ENCODE peak calls at places on chromosome 11, in four cellular contexts. X is endothelial cell of umbilical vein, C is HepG2, G is WTC11. F is an unnamed sample.

GRCh38 chr11:73401924-73402833 is 26.0 kb downstream of the RELT start:
- DNase-seq in X (no peak), G (no peak), C (no peak), F (no peak)

GRCh38 chr11:103294516-103294915 is 185.3 kb downstream of the DYNC2H1 start:
- DNase-seq in G (no peak), X (no peak), C (no peak), F (no peak)

GRCh38 chr11:65212226-65212801 is 30.6 kb downstream of the CAPN1 start:
- DNase-seq in C (no peak), X (no peak), G (peak; percentile 12), F (no peak)

GRCh38 chr11:6727971-6728890 is 43.5 kb downstream of the OR2AG2 start:
- DNase-seq in X (peak; percentile 56), C (no peak), G (no peak), F (no peak)

GRCh38 chr11:44634401-44635281 is 69.2 kb downstream of the CD82 start:
- DNase-seq in C (no peak), X (peak; percentile 75), G (peak; percentile 80), F (peak; percentile 38)

GRCh38 chr11:13260963-13261599 is 16.5 kb upstream of the BMAL1 start:
- DNase-seq in G (no peak), X (peak; percentile 45), C (no peak), F (no peak)

GRCh38 chr11:73648629-73649046 is 2.3 kb downstream of the PLEKHB1 start:
- DNase-seq in X (no peak), C (peak; percentile 74), G (no peak), F (no peak)

GRCh38 chr11:100719362-100719761 is 32.3 kb downstream of the ARHGAP42 start:
- DNase-seq in G (peak; percentile 52), X (no peak), C (no peak), F (no peak)

GRCh38 chr11:19935507-19935906 is 222.9 kb downstream of the NAV2 start:
- DNase-seq in X (peak; percentile 67), C (no peak), G (peak; percentile 46), F (no peak)

GRCh38 chr11:126601550-126602215 is 246.2 kb downstream of the ST3GAL4 start:
- DNase-seq in X (no peak), C (peak; percentile 4), G (no peak), F (no peak)

GRCh38 chr11:107957109-107957588 is 28.9 kb downstream of the RAB39A start:
- DNase-seq in C (no peak), X (no peak), G (no peak), F (no peak)

GRCh38 chr11:79242616-79243015 is 198.2 kb downstream of the TENM4 start:
- DNase-seq in C (no peak), X (no peak), G (no peak), F (no peak)

GRCh38 chr11:103326070-103326794 is 217.0 kb downstream of the DYNC2H1 start:
- DNase-seq in C (peak; percentile 51), G (peak; percentile 42), X (peak; percentile 77), F (peak; percentile 63)

GRCh38 chr11:65651589-65652510 is 10.9 kb downstream of the RELA start:
- DNase-seq in G (no peak), X (no peak), C (no peak), F (no peak)

GRCh38 chr11:47470671-47471070 is 21.7 kb upstream of the RAPSN start:
- DNase-seq in X (no peak), C (no peak), G (no peak), F (no peak)

GRCh38 chr11:131609921-131610320 is 239.5 kb downstream of the NTM start:
- DNase-seq in C (no peak), X (no peak), G (no peak), F (no peak)

GRCh38 chr11:124891390-124891861 is 6.2 kb downstream of the ROBO4 start:
- DNase-seq in C (no peak), G (peak; percentile 34), X (no peak), F (no peak)

GRCh38 chr11:45252134-45252856 is 33.8 kb downstream of the SYT13 start:
- DNase-seq in C (peak; percentile 35), X (peak; percentile 14), G (peak; percentile 91), F (peak; percentile 78)

GRCh38 chr11:63277345-63277943 is 34.0 kb upstream of the SLC22A25 start:
- DNase-seq in G (no peak), C (peak; percentile 41), X (no peak), F (no peak)

GRCh38 chr11:20077973-20078372 is 82.3 kb downstream of the DBX1 start:
- DNase-seq in G (no peak), X (no peak), C (no peak), F (no peak)

GRCh38 chr11:10925149-10925926 is 67.5 kb upstream of the ZBED5 start:
- DNase-seq in X (no peak), C (no peak), G (no peak), F (no peak)

GRCh38 chr11:77102246-77103210 is at the start of gene OMP:
- DNase-seq in C (no peak), X (no peak), G (no peak), F (no peak)

GRCh38 chr11:67354314-67355022 is 1.1 kb upstream of the POLD4 start:
- DNase-seq in G (no peak), X (peak; percentile 93), C (peak; percentile 97), F (peak; percentile 98)

GRCh38 chr11:56700242-56700918 is 1.5 kb downstream of the OR9G1 start:
- DNase-seq in C (no peak), G (no peak), X (no peak), F (no peak)

GRCh38 chr11:2891901-2892214 is 6.3 kb upstream of the CDKN1C start:
- DNase-seq in G (no peak), X (no peak), C (peak; percentile 30), F (no peak)

GRCh38 chr11:65979261-65979759 is 17.8 kb downstream of the SART1 start:
- DNase-seq in C (no peak), G (no peak), X (no peak), F (no peak)

GRCh38 chr11:68542617-68543016 is 82.1 kb downstream of the PPP6R3 start:
- DNase-seq in X (no peak), G (no peak), C (no peak), F (no peak)

GRCh38 chr11:134476435-134477021 is 64.5 kb upstream of the B3GAT1 start:
- DNase-seq in C (no peak), X (no peak), G (peak; percentile 77), F (no peak)

GRCh38 chr11:134478611-134479010 is 66.6 kb upstream of the B3GAT1 start:
- DNase-seq in X (no peak), G (no peak), C (no peak), F (no peak)

GRCh38 chr11:134478176-134478575 is 66.1 kb upstream of the B3GAT1 start:
- DNase-seq in G (no peak), X (no peak), C (no peak), F (no peak)

GRCh38 chr11:134475951-134476350 is 63.9 kb upstream of the B3GAT1 start:
- DNase-seq in X (no peak), C (no peak), G (no peak), F (no peak)

GRCh38 chr11:134477486-134477885 is 65.4 kb upstream of the B3GAT1 start:
- DNase-seq in C (no peak), G (no peak), X (no peak), F (no peak)
- TF ChIP-seq MAX in C (no peak), G (no peak), X (no peak), F (no peak)

GRCh38 chr11:112539741-112540140 is 279.1 kb upstream of the PLET1 start:
- DNase-seq in X (no peak), G (no peak), C (no peak), F (no peak)
- TF ChIP-seq MAX in X (no peak), G (no peak), C (no peak), F (no peak)

DNA sequence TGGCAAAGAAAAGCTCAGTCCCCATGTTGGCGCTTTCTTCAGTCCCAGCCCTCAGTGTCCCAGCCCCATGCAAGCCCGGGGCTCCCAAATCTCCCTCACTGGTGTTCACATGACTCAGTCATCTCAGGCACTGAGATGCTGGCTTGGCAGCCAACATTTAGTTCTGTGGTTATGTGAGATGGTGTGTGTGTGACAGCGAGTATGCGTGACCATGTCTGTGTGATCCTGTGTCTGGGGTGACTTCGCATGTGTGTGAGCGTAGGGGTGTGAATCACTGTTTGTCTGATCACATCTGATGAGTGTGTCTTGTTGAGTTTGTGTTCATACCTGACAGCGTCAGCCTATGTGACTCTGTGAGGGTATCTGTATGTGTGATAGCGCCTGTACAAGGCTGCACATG is 16.2 kb downstream of the CREB3L1 start:
- DNase-seq in C (no peak), X (no peak), G (no peak), F (no peak)
- TF ChIP-seq MAX in C (no peak), X (no peak), G (no peak), F (no peak)

GRCh38 chr11:129225190-129225589 is 33.1 kb upstream of the ARHGAP32 start:
- DNase-seq in C (no peak), G (no peak), X (peak; percentile 27), F (no peak)
- TF ChIP-seq MAX in C (no peak), G (no peak), X (no peak), F (no peak)

DNA sequence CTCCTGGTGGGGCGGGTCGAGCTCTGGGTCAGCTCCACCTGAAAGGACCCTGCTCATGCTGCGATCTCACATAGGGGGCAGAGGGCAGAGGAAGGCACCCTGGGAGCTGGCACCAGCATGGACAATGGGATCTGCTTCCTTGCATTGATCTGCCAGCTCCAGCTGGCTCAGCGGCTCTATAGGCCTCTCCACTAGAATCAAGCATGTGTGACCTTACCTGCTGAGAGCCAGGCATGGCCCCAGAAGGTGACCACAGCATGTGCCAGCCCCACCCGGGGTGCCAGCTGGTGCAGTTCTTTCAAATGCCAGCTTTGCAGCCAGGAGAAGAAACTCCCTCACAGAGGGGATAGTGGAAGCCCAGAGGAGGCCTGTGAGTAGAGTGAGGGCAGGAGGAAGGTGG is 22.0 kb upstream of the KLHL35 start:
- DNase-seq in X (no peak), G (no peak), C (no peak), F (no peak)
- TF ChIP-seq MAX in X (no peak), G (no peak), C (no peak), F (no peak)

DNA sequence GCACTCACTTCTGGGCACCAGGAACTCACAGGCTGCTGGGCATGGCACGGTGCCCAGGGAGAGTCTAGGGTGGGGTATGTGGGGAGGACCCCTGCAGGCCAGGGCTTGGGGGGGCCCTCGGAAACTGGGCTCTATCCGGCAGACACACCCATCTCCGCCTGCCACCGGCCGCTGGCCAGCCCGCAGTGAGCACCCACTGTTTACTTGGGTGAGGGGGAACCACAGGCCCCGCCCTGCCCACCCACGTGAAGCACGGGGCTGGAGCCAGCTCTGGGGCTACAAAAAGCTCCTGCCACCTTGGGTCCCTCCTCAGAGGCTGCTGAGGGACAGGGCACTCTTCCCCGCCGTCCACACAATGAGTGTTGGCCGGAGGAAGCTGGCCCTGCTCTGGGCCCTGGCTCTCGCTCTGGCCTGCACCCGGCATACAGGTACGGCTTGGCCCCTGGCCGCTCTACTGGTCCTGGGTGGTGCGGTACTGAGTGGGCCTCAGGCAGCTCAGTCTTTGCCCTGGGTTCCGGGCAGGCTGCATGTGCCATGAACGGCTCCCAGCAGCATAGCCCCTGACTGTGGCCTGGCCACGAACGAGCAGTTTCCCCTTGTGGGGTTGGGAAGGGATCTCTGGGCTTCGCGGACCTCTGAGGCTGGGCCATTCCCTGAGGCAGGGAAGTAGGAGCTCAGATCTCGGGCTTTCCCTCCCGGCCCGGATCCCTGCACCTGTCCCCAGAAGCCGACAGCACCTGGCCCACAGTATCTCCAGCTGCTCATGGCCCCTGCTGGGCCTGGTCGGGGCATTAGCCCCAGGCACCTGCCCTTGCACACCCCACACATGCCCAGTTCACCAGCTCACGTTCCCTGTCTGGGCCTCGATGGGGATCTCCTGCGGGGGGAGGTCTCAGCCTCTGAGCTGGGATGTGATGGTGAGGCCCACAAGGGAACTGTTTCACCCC is at the start of gene MUC5AC:
- DNase-seq in X (no peak), G (peak; percentile 8), C (no peak), F (no peak)
- TF ChIP-seq MAX in X (no peak), G (no peak), C (no peak), F (no peak)